ENCODE peak calls at places on chromosomes 6 and 20, in eight cellular contexts. One of them, this sample, is unnamed.

GRCh38 chr6:70547313-70547712 is 19.4 kb upstream of the SDHAF4 start:
- DNase-seq in HepG2: no peak
- DNase-seq in astrocyte: peak
- DNase-seq in PC-9: no peak
- DNase-seq in K562: no peak
- DNase-seq in PC-3: peak
- DNase-seq in IMR-90: peak
- DNase-seq in hepatocyte: peak
- DNase-seq in this sample: no peak

GRCh38 chr6:89400050-89400449 is 12.0 kb downstream of the RRAGD start:
- DNase-seq in HepG2: no peak
- DNase-seq in K562: no peak
- DNase-seq in PC-9: no peak
- DNase-seq in PC-3: no peak
- DNase-seq in astrocyte: no peak
- DNase-seq in IMR-90: no peak
- DNase-seq in hepatocyte: no peak
- DNase-seq in this sample: no peak

GRCh38 chr6:26202811-26203583 is 115.8 kb downstream of the HFE start:
- DNase-seq in HepG2: no peak
- DNase-seq in IMR-90: no peak
- DNase-seq in astrocyte: no peak
- DNase-seq in K562: peak
- DNase-seq in PC-3: no peak
- DNase-seq in hepatocyte: no peak
- DNase-seq in PC-9: no peak
- DNase-seq in this sample: no peak

GRCh38 chr20:37236462-37236861 is 25.2 kb downstream of the GHRH start:
- DNase-seq in PC-3: no peak
- DNase-seq in hepatocyte: no peak
- DNase-seq in HepG2: no peak
- DNase-seq in K562: no peak
- DNase-seq in astrocyte: no peak
- DNase-seq in IMR-90: no peak
- DNase-seq in PC-9: no peak
- DNase-seq in this sample: no peak

GRCh38 chr20:47784256-47784598 is 1.1 kb downstream of the SULF2 start:
- DNase-seq in HepG2: no peak
- DNase-seq in IMR-90: no peak
- DNase-seq in PC-3: no peak
- DNase-seq in hepatocyte: no peak
- DNase-seq in astrocyte: no peak
- DNase-seq in K562: no peak
- DNase-seq in PC-9: no peak
- DNase-seq in this sample: no peak

GRCh38 chr6:146775227-146775626 is 176.5 kb downstream of the ADGB start:
- DNase-seq in hepatocyte: no peak
- DNase-seq in HepG2: no peak
- DNase-seq in PC-9: no peak
- DNase-seq in K562: peak
- DNase-seq in PC-3: peak
- DNase-seq in IMR-90: no peak
- DNase-seq in astrocyte: no peak
- DNase-seq in this sample: no peak

GRCh38 chr20:29297411-29298270 is 1959.8 kb upstream of the DEFB115 start:
- DNase-seq in PC-3: no peak
- DNase-seq in astrocyte: no peak
- DNase-seq in PC-9: no peak
- DNase-seq in K562: no peak
- DNase-seq in HepG2: no peak
- DNase-seq in hepatocyte: no peak
- DNase-seq in IMR-90: no peak
- DNase-seq in this sample: no peak

GRCh38 chr20:18754030-18754659 is 59.4 kb upstream of the SCP2D1 start:
- DNase-seq in K562: no peak
- DNase-seq in HepG2: no peak
- DNase-seq in PC-3: no peak
- DNase-seq in PC-9: no peak
- DNase-seq in astrocyte: no peak
- DNase-seq in IMR-90: peak
- DNase-seq in hepatocyte: no peak
- DNase-seq in this sample: no peak

GRCh38 chr20:7792131-7792869 is 148.0 kb downstream of the HAO1 start:
- DNase-seq in hepatocyte: no peak
- DNase-seq in astrocyte: peak
- DNase-seq in HepG2: no peak
- DNase-seq in PC-9: no peak
- DNase-seq in PC-3: peak
- DNase-seq in K562: no peak
- DNase-seq in IMR-90: no peak
- DNase-seq in this sample: no peak

GRCh38 chr20:54284928-54285704 is 77.2 kb downstream of the PFDN4 start:
- DNase-seq in PC-9: no peak
- DNase-seq in astrocyte: peak
- DNase-seq in HepG2: no peak
- DNase-seq in K562: no peak
- DNase-seq in IMR-90: peak
- DNase-seq in hepatocyte: no peak
- DNase-seq in PC-3: peak
- DNase-seq in this sample: peak

GRCh38 chr6:44837741-44838140 is 450.2 kb downstream of the CDC5L start:
- DNase-seq in hepatocyte: no peak
- DNase-seq in astrocyte: no peak
- DNase-seq in PC-3: no peak
- DNase-seq in PC-9: no peak
- DNase-seq in K562: no peak
- DNase-seq in HepG2: no peak
- DNase-seq in IMR-90: no peak
- DNase-seq in this sample: no peak

GRCh38 chr6:134647861-134648260 is 302.0 kb downstream of the ALDH8A1 start:
- DNase-seq in PC-9: no peak
- DNase-seq in astrocyte: no peak
- DNase-seq in PC-3: no peak
- DNase-seq in HepG2: no peak
- DNase-seq in IMR-90: peak
- DNase-seq in hepatocyte: no peak
- DNase-seq in K562: no peak
- DNase-seq in this sample: no peak

GRCh38 chr20:60242836-60243520 is 284.8 kb downstream of the CDH26 start:
- DNase-seq in PC-9: no peak
- DNase-seq in PC-3: no peak
- DNase-seq in astrocyte: peak
- DNase-seq in K562: no peak
- DNase-seq in HepG2: no peak
- DNase-seq in hepatocyte: no peak
- DNase-seq in IMR-90: peak
- DNase-seq in this sample: no peak

GRCh38 chr6:112683926-112684325 is 336.8 kb downstream of the RFPL4B start:
- DNase-seq in hepatocyte: no peak
- DNase-seq in IMR-90: peak
- DNase-seq in astrocyte: peak
- DNase-seq in PC-3: peak
- DNase-seq in PC-9: no peak
- DNase-seq in K562: no peak
- DNase-seq in HepG2: no peak
- DNase-seq in this sample: peak

GRCh38 chr20:38073307-38074010 is 39.9 kb downstream of the RPRD1B start:
- DNase-seq in hepatocyte: peak
- DNase-seq in IMR-90: peak
- DNase-seq in K562: peak
- DNase-seq in PC-9: peak
- DNase-seq in astrocyte: peak
- DNase-seq in HepG2: peak
- DNase-seq in PC-3: peak
- DNase-seq in this sample: no peak

GRCh38 chr6:111757342-111757741 is 115.9 kb downstream of the FYN start:
- DNase-seq in K562: no peak
- DNase-seq in PC-3: peak
- DNase-seq in HepG2: no peak
- DNase-seq in hepatocyte: no peak
- DNase-seq in IMR-90: peak
- DNase-seq in astrocyte: peak
- DNase-seq in PC-9: no peak
- DNase-seq in this sample: no peak

GRCh38 chr6:118876201-118876600 is 17.8 kb upstream of the ASF1A start:
- DNase-seq in PC-9: no peak
- DNase-seq in K562: no peak
- DNase-seq in astrocyte: peak
- DNase-seq in PC-3: peak
- DNase-seq in HepG2: peak
- DNase-seq in hepatocyte: no peak
- DNase-seq in IMR-90: peak
- DNase-seq in this sample: no peak

GRCh38 chr6:167153523-167153959 is 4.2 kb downstream of the GPR31 start:
- DNase-seq in hepatocyte: no peak
- DNase-seq in PC-3: peak
- DNase-seq in IMR-90: peak
- DNase-seq in PC-9: no peak
- DNase-seq in astrocyte: peak
- DNase-seq in K562: no peak
- DNase-seq in HepG2: peak
- DNase-seq in this sample: no peak
- H2AFZ ChIP-seq in hepatocyte: no peak
- H2AFZ ChIP-seq in PC-3: no peak
- H2AFZ ChIP-seq in IMR-90: no peak
- H2AFZ ChIP-seq in PC-9: no peak
- H2AFZ ChIP-seq in astrocyte: peak
- H2AFZ ChIP-seq in K562: no peak
- H2AFZ ChIP-seq in HepG2: no peak
- H2AFZ ChIP-seq in this sample: no peak

GRCh38 chr6:142551145-142551811 is 249.5 kb downstream of the ADGRG6 start:
- DNase-seq in hepatocyte: no peak
- DNase-seq in PC-3: peak
- DNase-seq in IMR-90: no peak
- DNase-seq in HepG2: no peak
- DNase-seq in K562: no peak
- DNase-seq in astrocyte: peak
- DNase-seq in PC-9: peak
- DNase-seq in this sample: peak
- H2AFZ ChIP-seq in hepatocyte: no peak
- H2AFZ ChIP-seq in PC-3: no peak
- H2AFZ ChIP-seq in IMR-90: peak
- H2AFZ ChIP-seq in HepG2: no peak
- H2AFZ ChIP-seq in K562: no peak
- H2AFZ ChIP-seq in astrocyte: peak
- H2AFZ ChIP-seq in PC-9: no peak
- H2AFZ ChIP-seq in this sample: peak

DNA sequence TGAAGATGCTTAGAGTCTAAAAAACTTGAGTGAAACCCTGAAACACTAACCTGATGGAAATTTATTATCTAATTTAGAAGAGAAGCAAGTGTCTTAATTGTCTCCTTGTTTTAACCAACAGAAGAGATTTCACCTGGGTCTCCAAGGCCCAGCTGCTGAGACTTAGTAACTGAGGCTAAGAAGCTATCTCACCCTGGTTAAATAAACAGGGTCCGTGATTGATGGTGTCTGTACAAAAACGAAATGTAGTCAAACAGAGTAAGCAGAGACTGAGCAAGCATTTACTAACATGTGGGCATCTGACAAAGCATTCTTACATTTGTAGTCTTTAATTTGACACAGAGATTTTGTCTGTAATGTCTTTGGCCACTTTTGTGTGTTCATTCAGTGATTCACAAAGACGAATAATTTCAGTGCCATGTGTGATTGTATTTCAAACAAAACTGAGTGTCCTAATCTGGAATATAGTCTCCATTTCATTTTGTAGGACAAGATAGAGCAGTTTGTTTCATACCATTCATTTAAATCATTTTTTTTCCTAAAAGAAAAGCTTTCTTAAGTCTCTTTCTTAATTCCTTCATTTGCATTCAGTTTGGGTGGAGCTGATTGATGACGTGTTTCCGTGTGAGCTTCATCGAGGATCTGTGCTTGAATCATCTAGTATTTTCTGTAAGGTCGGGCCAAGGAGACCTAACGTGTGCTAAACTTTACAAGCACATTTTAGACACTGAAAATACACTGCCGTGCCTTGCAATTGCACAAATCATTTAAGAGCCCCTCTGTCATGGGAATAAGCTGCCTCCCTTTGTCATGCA is 170.6 kb upstream of the QKI start:
- DNase-seq in K562: no peak
- DNase-seq in astrocyte: peak
- DNase-seq in hepatocyte: no peak
- DNase-seq in HepG2: no peak
- DNase-seq in PC-9: no peak
- DNase-seq in IMR-90: no peak
- DNase-seq in PC-3: no peak
- DNase-seq in this sample: no peak
- H2AFZ ChIP-seq in K562: no peak
- H2AFZ ChIP-seq in astrocyte: peak
- H2AFZ ChIP-seq in hepatocyte: no peak
- H2AFZ ChIP-seq in HepG2: no peak
- H2AFZ ChIP-seq in PC-9: no peak
- H2AFZ ChIP-seq in IMR-90: no peak
- H2AFZ ChIP-seq in PC-3: no peak
- H2AFZ ChIP-seq in this sample: no peak

GRCh38 chr20:40333591-40333990 is 355.4 kb downstream of the MAFB start:
- DNase-seq in PC-3: no peak
- DNase-seq in HepG2: no peak
- DNase-seq in IMR-90: no peak
- DNase-seq in astrocyte: no peak
- DNase-seq in PC-9: no peak
- DNase-seq in hepatocyte: no peak
- DNase-seq in K562: no peak
- DNase-seq in this sample: no peak
- H2AFZ ChIP-seq in PC-3: no peak
- H2AFZ ChIP-seq in HepG2: no peak
- H2AFZ ChIP-seq in IMR-90: no peak
- H2AFZ ChIP-seq in astrocyte: no peak
- H2AFZ ChIP-seq in PC-9: no peak
- H2AFZ ChIP-seq in hepatocyte: no peak
- H2AFZ ChIP-seq in K562: no peak
- H2AFZ ChIP-seq in this sample: no peak

DNA sequence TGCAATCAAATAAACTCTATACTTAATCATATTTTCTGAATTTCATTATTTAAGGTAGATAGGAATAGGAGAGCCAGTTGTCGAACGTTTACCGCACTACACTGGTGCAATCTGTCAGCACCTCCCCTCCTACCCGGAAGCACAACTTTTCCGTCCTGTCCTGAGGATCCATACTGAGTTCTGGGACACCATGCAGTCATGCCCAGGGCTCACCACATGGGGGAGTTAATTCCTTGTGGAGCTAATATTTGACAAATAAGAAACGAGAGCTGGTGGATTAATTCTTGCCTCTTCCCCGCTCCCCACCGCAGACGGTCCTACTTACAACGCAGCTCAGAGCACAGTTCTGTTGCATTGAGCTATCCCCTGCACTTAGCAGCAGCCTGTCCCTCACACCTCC is 107.7 kb upstream of the RALGAPA2 start:
- DNase-seq in PC-3: peak
- DNase-seq in HepG2: peak
- DNase-seq in astrocyte: no peak
- DNase-seq in hepatocyte: no peak
- DNase-seq in K562: peak
- DNase-seq in PC-9: no peak
- DNase-seq in IMR-90: no peak
- DNase-seq in this sample: no peak
- H2AFZ ChIP-seq in PC-3: no peak
- H2AFZ ChIP-seq in HepG2: no peak
- H2AFZ ChIP-seq in astrocyte: no peak
- H2AFZ ChIP-seq in hepatocyte: no peak
- H2AFZ ChIP-seq in K562: peak
- H2AFZ ChIP-seq in PC-9: no peak
- H2AFZ ChIP-seq in IMR-90: no peak
- H2AFZ ChIP-seq in this sample: no peak

GRCh38 chr6:14984454-14984853 is 261.4 kb upstream of the JARID2 start:
- DNase-seq in HepG2: peak
- DNase-seq in PC-3: no peak
- DNase-seq in hepatocyte: peak
- DNase-seq in astrocyte: no peak
- DNase-seq in K562: peak
- DNase-seq in IMR-90: peak
- DNase-seq in PC-9: peak
- DNase-seq in this sample: no peak
- H2AFZ ChIP-seq in HepG2: no peak
- H2AFZ ChIP-seq in PC-3: peak
- H2AFZ ChIP-seq in hepatocyte: no peak
- H2AFZ ChIP-seq in astrocyte: peak
- H2AFZ ChIP-seq in K562: no peak
- H2AFZ ChIP-seq in IMR-90: peak
- H2AFZ ChIP-seq in PC-9: no peak
- H2AFZ ChIP-seq in this sample: no peak